ENCODE peak calls at places on chromosome 5, in four cellular contexts. One of them, this sample, is unnamed.
A peak's percentile ranks its signal among the peaks of the same experiment; 100 is the strongest.

GRCh38 chr5:112892776-112893175 is 29.3 kb downstream of the REEP5 start:
- DNase-seq in nucleus accumbens: no peak
- DNase-seq in AG09309: no peak
- DNase-seq in activated T-cell treated with anti-CD3 and anti-CD28 coated beads for 4 hours: no peak
- DNase-seq in this sample: no peak

GRCh38 chr5:74107899-74108298 is 481.9 kb downstream of the ARHGEF28 start:
- DNase-seq in nucleus accumbens: no peak
- DNase-seq in AG09309: no peak
- DNase-seq in activated T-cell treated with anti-CD3 and anti-CD28 coated beads for 4 hours: no peak
- DNase-seq in this sample: no peak

GRCh38 chr5:105504-106080 is 13.6 kb downstream of the PLEKHG4B start:
- DNase-seq in AG09309: no peak
- DNase-seq in nucleus accumbens: no peak
- DNase-seq in activated T-cell treated with anti-CD3 and anti-CD28 coated beads for 4 hours: no peak
- DNase-seq in this sample: no peak

GRCh38 chr5:136128416-136128935 is 4.2 kb upstream of the SMAD5 start:
- DNase-seq in activated T-cell treated with anti-CD3 and anti-CD28 coated beads for 4 hours: no peak
- DNase-seq in nucleus accumbens: no peak
- DNase-seq in AG09309: no peak
- DNase-seq in this sample: no peak

GRCh38 chr5:134537297-134537696 is 11.8 kb downstream of the JADE2 start:
- DNase-seq in activated T-cell treated with anti-CD3 and anti-CD28 coated beads for 4 hours: no peak
- DNase-seq in AG09309: no peak
- DNase-seq in nucleus accumbens: no peak
- DNase-seq in this sample: no peak

GRCh38 chr5:157290156-157290980 is 24.4 kb downstream of the CYFIP2 start:
- DNase-seq in nucleus accumbens: no peak
- DNase-seq in AG09309: peak; percentile 18
- DNase-seq in activated T-cell treated with anti-CD3 and anti-CD28 coated beads for 4 hours: no peak
- DNase-seq in this sample: peak; percentile 54

GRCh38 chr5:168291281-168291960 is at the start of gene WWC1:
- DNase-seq in nucleus accumbens: no peak
- DNase-seq in activated T-cell treated with anti-CD3 and anti-CD28 coated beads for 4 hours: peak; percentile 13
- DNase-seq in AG09309: no peak
- DNase-seq in this sample: no peak

GRCh38 chr5:122942164-122942914 is 94.2 kb downstream of the PPIC start:
- DNase-seq in nucleus accumbens: no peak
- DNase-seq in AG09309: no peak
- DNase-seq in activated T-cell treated with anti-CD3 and anti-CD28 coated beads for 4 hours: no peak
- DNase-seq in this sample: no peak

GRCh38 chr5:36934740-36935356 is 58.3 kb downstream of the NIPBL start:
- DNase-seq in nucleus accumbens: no peak
- DNase-seq in AG09309: no peak
- DNase-seq in activated T-cell treated with anti-CD3 and anti-CD28 coated beads for 4 hours: no peak
- DNase-seq in this sample: no peak

GRCh38 chr5:41629897-41630296 is 119.5 kb upstream of the PLCXD3 start:
- DNase-seq in AG09309: no peak
- DNase-seq in activated T-cell treated with anti-CD3 and anti-CD28 coated beads for 4 hours: no peak
- DNase-seq in nucleus accumbens: no peak
- DNase-seq in this sample: no peak

GRCh38 chr5:163718256-163718655 is 212.8 kb downstream of the MAT2B start:
- DNase-seq in nucleus accumbens: no peak
- DNase-seq in AG09309: no peak
- DNase-seq in activated T-cell treated with anti-CD3 and anti-CD28 coated beads for 4 hours: no peak
- DNase-seq in this sample: no peak

GRCh38 chr5:92022414-92022813 is 639.3 kb upstream of the ARRDC3 start:
- DNase-seq in activated T-cell treated with anti-CD3 and anti-CD28 coated beads for 4 hours: no peak
- DNase-seq in nucleus accumbens: no peak
- DNase-seq in AG09309: no peak
- DNase-seq in this sample: no peak

GRCh38 chr5:5891350-5891749 is 468.9 kb downstream of the ICE1 start:
- DNase-seq in activated T-cell treated with anti-CD3 and anti-CD28 coated beads for 4 hours: peak; percentile 2
- DNase-seq in AG09309: no peak
- DNase-seq in nucleus accumbens: peak; percentile 40
- DNase-seq in this sample: no peak

GRCh38 chr5:108739906-108740305 is 7.8 kb upstream of the FER start:
- DNase-seq in nucleus accumbens: no peak
- DNase-seq in AG09309: no peak
- DNase-seq in activated T-cell treated with anti-CD3 and anti-CD28 coated beads for 4 hours: no peak
- DNase-seq in this sample: no peak

GRCh38 chr5:109920736-109921135 is 231.0 kb downstream of the MAN2A1 start:
- DNase-seq in AG09309: no peak
- DNase-seq in nucleus accumbens: no peak
- DNase-seq in activated T-cell treated with anti-CD3 and anti-CD28 coated beads for 4 hours: no peak
- DNase-seq in this sample: no peak

GRCh38 chr5:2805080-2805479 is 53.6 kb upstream of the IRX2 start:
- DNase-seq in activated T-cell treated with anti-CD3 and anti-CD28 coated beads for 4 hours: no peak
- DNase-seq in AG09309: no peak
- DNase-seq in nucleus accumbens: no peak
- DNase-seq in this sample: no peak

GRCh38 chr5:94025788-94026473 is 284.5 kb upstream of the POU5F2 start:
- DNase-seq in AG09309: no peak
- DNase-seq in activated T-cell treated with anti-CD3 and anti-CD28 coated beads for 4 hours: no peak
- DNase-seq in nucleus accumbens: no peak
- DNase-seq in this sample: no peak

This sample was measured in kidney epithelial cell.